ENCODE peak calls at places on chromosomes 13 and 19, in seven cellular contexts. F is mucosa of descending colon; N is fibroblast of the aortic adventitia; T is cardiac muscle cell; D is cardiac fibroblast; P is HCT116; Q is CD8-positive, alpha-beta T cell. J is an unnamed sample.

GRCh38 chr19:55593096-55593772 is 6.1 kb downstream of the FIZ1 start:
- DNase-seq in F (no peak), N (no peak), T (no peak), D (no peak), P (no peak), Q (no peak), J (no peak)

GRCh38 chr13:28658539-28658795 is 463 bp upstream of the POMP start:
- DNase-seq in F (no peak), N (no peak), T (peak), D (no peak), P (no peak), Q (no peak), J (no peak)

GRCh38 chr13:79779761-79780160 is 298.8 kb downstream of the NDFIP2 start:
- DNase-seq in F (no peak), N (peak), T (peak), D (peak), P (no peak), Q (no peak), J (no peak)

GRCh38 chr13:51643114-51643881 is 59.0 kb downstream of the WDFY2 start:
- DNase-seq in F (no peak), N (peak), T (peak), D (peak), P (no peak), Q (no peak), J (no peak)

GRCh38 chr19:30757836-30758617 is 385.8 kb downstream of the ZNF536 start:
- DNase-seq in F (no peak), N (no peak), T (no peak), D (no peak), P (no peak), Q (no peak), J (no peak)

GRCh38 chr19:14383898-14384669 is 2.8 kb downstream of the ADGRE5 start:
- DNase-seq in F (peak), N (peak), T (peak), D (peak), P (no peak), Q (no peak), J (no peak)

GRCh38 chr13:73106513-73107214 is 47.9 kb downstream of the KLF5 start:
- DNase-seq in F (no peak), N (no peak), T (no peak), D (no peak), P (no peak), Q (no peak), J (no peak)

GRCh38 chr13:44136693-44137268 is 236.8 kb upstream of the SERP2 start:
- DNase-seq in F (no peak), N (no peak), T (no peak), D (no peak), P (no peak), Q (no peak), J (no peak)

GRCh38 chr19:42576241-42576640 is 18.5 kb downstream of the CEACAM8 start:
- DNase-seq in F (no peak), N (no peak), T (no peak), D (no peak), P (no peak), Q (no peak), J (no peak)

GRCh38 chr19:47600246-47601179 is 8.4 kb upstream of the BICRA start:
- DNase-seq in F (peak), N (peak), T (peak), D (peak), P (peak), Q (peak), J (peak)

GRCh38 chr19:39052243-39052746 is 19.9 kb upstream of the FBXO27 start:
- DNase-seq in F (peak), N (peak), T (peak), D (peak), P (no peak), Q (peak), J (no peak)

GRCh38 chr19:1154731-1155351 is 19.2 kb downstream of the SBNO2 start:
- DNase-seq in F (peak), N (peak), T (peak), D (peak), P (no peak), Q (no peak), J (no peak)

GRCh38 chr13:31242342-31242741 is 42.6 kb downstream of the B3GLCT start:
- DNase-seq in F (no peak), N (peak), T (peak), D (peak), P (no peak), Q (no peak), J (no peak)

GRCh38 chr19:12763100-12763499 is 11.5 kb downstream of the BEST2 start:
- DNase-seq in F (no peak), N (no peak), T (no peak), D (no peak), P (no peak), Q (no peak), J (no peak)

GRCh38 chr19:38183227-38183914 is 40.7 kb downstream of the DPF1 start:
- DNase-seq in F (no peak), N (peak), T (peak), D (peak), P (no peak), Q (no peak), J (no peak)

GRCh38 chr19:55149078-55150003 is at the start of gene TNNT1:
- DNase-seq in F (no peak), N (no peak), T (no peak), D (no peak), P (no peak), Q (no peak), J (no peak)

GRCh38 chr19:12828494-12828893 is 5.9 kb downstream of the RTBDN start:
- DNase-seq in F (peak), N (no peak), T (peak), D (no peak), P (no peak), Q (no peak), J (no peak)

GRCh38 chr13:95233026-95233635 is 68.1 kb downstream of the ABCC4 start:
- DNase-seq in F (no peak), N (no peak), T (no peak), D (no peak), P (no peak), Q (no peak), J (no peak)

GRCh38 chr13:59696229-59696628 is 467.5 kb downstream of the DIAPH3 start:
- DNase-seq in F (no peak), N (no peak), T (no peak), D (no peak), P (no peak), Q (no peak), J (no peak)

GRCh38 chr19:8473652-8474476 is 28.6 kb downstream of the PRAM1 start:
- DNase-seq in F (no peak), N (no peak), T (no peak), D (no peak), P (no peak), Q (no peak), J (no peak)

GRCh38 chr13:39023316-39023715 is 14.6 kb downstream of the PROSER1 start:
- DNase-seq in F (no peak), N (peak), T (peak), D (no peak), P (no peak), Q (no peak), J (no peak)

GRCh38 chr13:113862766-113863510 is 938 bp downstream of the GAS6 start:
- DNase-seq in F (no peak), N (peak), T (peak), D (peak), P (no peak), Q (no peak), J (no peak)
- TF ChIP-seq CTCF in F (no peak), N (peak), T (no peak), D (no peak), P (no peak), Q (no peak), J (no peak)

DNA sequence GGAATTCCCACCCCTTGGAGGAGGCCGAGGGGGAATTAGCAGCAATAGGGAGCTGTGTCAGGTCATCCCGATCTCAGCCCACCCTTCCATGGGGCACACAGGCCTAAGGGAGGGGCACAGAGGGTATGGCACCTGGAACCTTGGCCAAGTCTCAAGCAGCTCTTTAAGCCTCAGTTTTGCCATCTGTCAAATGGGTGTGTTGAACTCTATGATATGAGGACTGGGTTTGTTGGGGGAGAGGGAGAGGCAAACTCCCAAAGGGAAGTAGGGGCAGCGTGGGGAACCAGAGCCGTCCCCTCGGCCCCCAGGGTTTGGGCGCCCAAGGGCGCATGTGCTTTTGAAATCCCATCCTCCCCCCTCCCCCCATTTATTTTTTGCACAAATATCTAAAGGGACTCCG is 49.7 kb downstream of the COLGALT1 start:
- DNase-seq in F (no peak), N (no peak), T (no peak), D (no peak), P (no peak), Q (no peak), J (no peak)
- H3K4me3 ChIP-seq in F (no peak), N (no peak), T (no peak), D (no peak), P (no peak), Q (no peak), J (no peak)

GRCh38 chr13:109783447-109783814 is 3.0 kb downstream of the IRS2 start:
- DNase-seq in F (no peak), N (no peak), T (no peak), D (no peak), P (no peak), Q (peak), J (no peak)
- TF ChIP-seq CTCF in F (no peak), N (no peak), T (no peak), D (no peak), P (no peak), Q (no peak), J (no peak)

GRCh38 chr19:58535857-58536256 is 8.0 kb upstream of the TRIM28 start:
- DNase-seq in F (no peak), N (no peak), T (no peak), D (no peak), P (no peak), Q (no peak), J (no peak)

GRCh38 chr19:58543826-58544590 is at the start of gene TRIM28:
- DNase-seq in F (peak), N (peak), T (peak), D (peak), P (peak), Q (peak), J (peak)

GRCh38 chr19:58536852-58537798 is 6.7 kb upstream of the TRIM28 start:
- DNase-seq in F (no peak), N (no peak), T (no peak), D (no peak), P (no peak), Q (no peak), J (no peak)

DNA sequence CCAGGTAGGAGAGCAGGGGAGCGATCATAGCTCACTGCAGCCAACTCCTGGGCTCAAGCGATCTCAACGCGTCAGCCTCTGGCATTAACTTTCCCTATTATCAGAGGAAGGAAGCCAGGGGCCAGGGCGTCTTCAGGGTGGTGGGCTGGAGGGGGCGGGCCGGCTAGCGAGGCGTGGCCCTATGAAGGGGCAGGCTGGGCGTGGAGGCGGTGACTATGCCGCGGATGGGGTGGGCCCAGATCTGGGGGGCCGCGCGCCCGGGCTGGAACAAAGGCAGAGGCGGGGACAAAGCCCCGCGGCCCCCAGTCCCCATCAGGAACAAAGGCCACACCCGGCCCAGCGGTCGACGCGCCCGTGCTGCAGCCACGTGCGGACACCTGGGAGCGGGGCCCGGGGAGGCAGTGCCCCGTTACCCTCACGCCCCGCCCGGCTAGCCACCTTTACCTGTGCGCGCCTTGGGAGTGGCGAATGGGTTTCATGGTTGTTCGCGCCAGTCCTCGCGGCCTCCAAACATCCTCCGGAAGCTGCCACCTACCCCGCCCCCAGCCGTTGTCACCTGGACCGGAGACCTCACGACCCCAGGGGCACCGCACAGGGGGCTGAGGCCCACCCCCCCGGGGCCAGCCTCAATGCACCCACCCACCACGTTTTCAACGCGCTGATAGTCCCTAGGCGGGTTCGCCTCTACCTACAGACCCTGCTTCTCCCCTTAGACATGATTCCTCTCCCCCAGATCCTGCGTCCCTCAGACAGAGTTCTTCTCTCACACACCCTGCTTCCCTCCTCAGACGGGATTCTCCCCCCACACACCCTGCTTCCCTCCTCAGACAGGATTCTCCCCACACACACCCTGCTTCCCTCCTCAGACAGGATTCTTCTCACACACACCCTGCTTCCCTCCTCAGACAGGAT is 5.4 kb upstream of the TRIM28 start:
- DNase-seq in F (peak), N (no peak), T (peak), D (no peak), P (no peak), Q (peak), J (no peak)
- H3K4me3 ChIP-seq in F (no peak), N (peak), T (peak), D (peak), P (no peak), Q (peak), J (no peak)

GRCh38 chr13:27339299-27339698 is 68.7 kb downstream of the RASL11A start:
- DNase-seq in F (no peak), N (peak), T (peak), D (peak), P (peak), Q (peak), J (no peak)
- TF ChIP-seq CTCF in F (peak), N (peak), T (peak), D (peak), P (peak), Q (peak), J (peak)

GRCh38 chr19:4606921-4607678 is 32.2 kb upstream of the TNFAIP8L1 start:
- DNase-seq in F (no peak), N (peak), T (peak), D (no peak), P (no peak), Q (no peak), J (no peak)
- H3K4me3 ChIP-seq in F (no peak), N (no peak), T (no peak), D (no peak), P (no peak), Q (no peak), J (no peak)

J was measured in LNCaP clone FGC.